ENCODE peak calls at places on chromosome 10, in seven cellular contexts. R is COR-L47, D is activated T-cell treated with anti-CD3 and anti-CD28 coated beads for 1 hour, Z is astrocyte of the hippocampus, L is GM18507, I is endothelial cell, B is Right ventricle myocardium superior. P is an unnamed sample.
A peak's percentile ranks its signal among the peaks of the same experiment; 100 is the strongest.

GRCh38 chr10:130491698-130492050 is 355.5 kb downstream of the GLRX3 start:
- DNase-seq in R (no peak), B (no peak), Z (no peak), I (no peak), D (no peak), L (no peak), P (no peak)

GRCh38 chr10:14891151-14891550 is 12.5 kb downstream of the SUV39H2 start:
- DNase-seq in R (no peak), Z (no peak), L (no peak), B (no peak), D (no peak), I (no peak), P (no peak)

GRCh38 chr10:70265032-70265689 is 18.6 kb downstream of the NPFFR1 start:
- DNase-seq in L (peak; percentile 20), D (no peak), Z (peak; percentile 29), R (peak; percentile 31), I (peak; percentile 22), B (no peak), P (peak; percentile 18)

GRCh38 chr10:49113741-49114141 is 1.6 kb downstream of the VSTM4 start:
- DNase-seq in L (no peak), I (no peak), B (no peak), R (no peak), D (no peak), Z (no peak), P (no peak)

GRCh38 chr10:116741391-116742351 is 695 bp downstream of the HSPA12A start:
- DNase-seq in Z (peak; percentile 54), L (no peak), R (no peak), B (peak; percentile 53), I (peak; percentile 25), D (no peak), P (no peak)

GRCh38 chr10:131679926-131680325 is 220.9 kb upstream of the PPP2R2D start:
- DNase-seq in B (no peak), I (no peak), R (no peak), L (no peak), D (no peak), Z (no peak), P (no peak)

GRCh38 chr10:78579586-78579985 is 489.2 kb upstream of the ZMIZ1 start:
- DNase-seq in B (no peak), I (no peak), R (no peak), D (no peak), L (no peak), Z (no peak), P (no peak)

GRCh38 chr10:75210193-75211006 is at the start of gene VDAC2:
- DNase-seq in I (peak; percentile 94), L (peak; percentile 91), B (peak; percentile 95), D (peak; percentile 92), Z (peak; percentile 96), R (peak; percentile 69), P (peak; percentile 72)

GRCh38 chr10:11715815-11716494 is 26.2 kb upstream of the ECHDC3 start:
- DNase-seq in D (no peak), B (no peak), L (no peak), Z (peak; percentile 13), I (no peak), R (no peak), P (no peak)

GRCh38 chr10:59434463-59435326 is 72.3 kb upstream of the FAM13C start:
- DNase-seq in I (no peak), Z (peak; percentile 54), B (no peak), D (no peak), L (no peak), R (no peak), P (no peak)

GRCh38 chr10:12177642-12178041 is 18.0 kb downstream of the NUDT5 start:
- DNase-seq in D (no peak), L (no peak), I (no peak), R (no peak), Z (peak; percentile 51), B (no peak), P (no peak)

GRCh38 chr10:107340345-107340744 is 175.8 kb upstream of the SORCS1 start:
- DNase-seq in R (no peak), Z (no peak), D (no peak), I (no peak), B (no peak), L (no peak), P (no peak)

GRCh38 chr10:47027812-47028260 is 116.6 kb downstream of the PTPN20 start:
- DNase-seq in R (no peak), D (no peak), Z (no peak), B (no peak), I (no peak), L (no peak), P (no peak)

GRCh38 chr10:133013478-133013877 is 71.1 kb upstream of the CFAP46 start:
- DNase-seq in Z (no peak), D (no peak), I (no peak), R (no peak), B (peak; percentile 74), L (no peak), P (no peak)

GRCh38 chr10:4693967-4694366 is 132.0 kb upstream of the AKR1E2 start:
- DNase-seq in L (no peak), R (no peak), I (no peak), D (no peak), B (no peak), Z (no peak), P (no peak)

GRCh38 chr10:63707254-63707910 is 186.2 kb downstream of the REEP3 start:
- DNase-seq in R (no peak), L (no peak), Z (peak; percentile 97), D (no peak), B (no peak), I (no peak), P (no peak)

GRCh38 chr10:120477006-120477722 is 20.1 kb downstream of the PLPP4 start:
- DNase-seq in L (no peak), Z (peak; percentile 80), B (no peak), I (no peak), D (no peak), R (no peak), P (no peak)

GRCh38 chr10:101027281-101027680 is 3.6 kb downstream of the PDZD7 start:
- DNase-seq in B (no peak), I (no peak), R (no peak), Z (no peak), L (no peak), D (no peak), P (no peak)

GRCh38 chr10:19096674-19097073 is 48.1 kb downstream of the MALRD1 start:
- DNase-seq in Z (no peak), R (no peak), D (no peak), I (no peak), B (no peak), L (no peak), P (no peak)

GRCh38 chr10:33254556-33255160 is 79.8 kb downstream of the NRP1 start:
- DNase-seq in Z (no peak), I (no peak), L (no peak), R (no peak), D (no peak), B (no peak), P (no peak)

GRCh38 chr10:129670124-129670523 is 203.1 kb downstream of the MGMT start:
- DNase-seq in D (no peak), L (no peak), B (no peak), Z (no peak), I (no peak), R (no peak), P (no peak)

GRCh38 chr10:131312261-131312801 is 810 bp upstream of the TCERG1L start:
- DNase-seq in B (no peak), R (no peak), D (no peak), Z (peak; percentile 17), I (no peak), L (no peak), P (peak; percentile 45)

GRCh38 chr10:94294168-94294567 is 68.6 kb downstream of the NOC3L start:
- DNase-seq in D (no peak), L (no peak), R (no peak), I (no peak), B (no peak), Z (no peak), P (no peak)

GRCh38 chr10:79292789-79293746 is 54.2 kb upstream of the PPIF start:
- DNase-seq in I (peak; percentile 57), D (no peak), B (peak; percentile 61), Z (peak; percentile 26), R (no peak), L (no peak), P (no peak)

GRCh38 chr10:16950686-16951681 is 133.8 kb upstream of the RSU1 start:
- DNase-seq in L (no peak), R (no peak), B (no peak), D (no peak), Z (peak; percentile 93), I (peak; percentile 42), P (no peak)

GRCh38 chr10:30178565-30178964 is 119.2 kb upstream of the JCAD start:
- DNase-seq in Z (no peak), D (no peak), R (no peak), B (no peak), L (no peak), I (no peak), P (no peak)

GRCh38 chr10:59967079-59967478 is 60.7 kb upstream of the CCDC6 start:
- DNase-seq in D (no peak), R (no peak), Z (no peak), I (no peak), B (no peak), L (no peak), P (peak; percentile 3)

GRCh38 chr10:101301111-101301731 is 52.7 kb upstream of the BTRC start:
- DNase-seq in L (no peak), Z (peak; percentile 50), R (peak; percentile 12), I (peak; percentile 69), B (no peak), D (no peak), P (peak; percentile 63)

GRCh38 chr10:104328916-104329710 is 9.2 kb downstream of the ITPRIP start:
- DNase-seq in I (peak; percentile 38), D (peak; percentile 48), Z (peak; percentile 85), L (no peak), R (peak; percentile 37), B (peak; percentile 71), P (peak; percentile 79)

GRCh38 chr10:80582561-80582960 is 44.9 kb downstream of the SH2D4B start:
- DNase-seq in L (no peak), B (no peak), R (no peak), I (no peak), D (no peak), Z (no peak), P (no peak)

GRCh38 chr10:13790196-13790595 is 203.4 kb downstream of the PRPF18 start:
- DNase-seq in L (no peak), B (no peak), D (no peak), Z (no peak), R (no peak), I (no peak), P (no peak)

GRCh38 chr10:47031251-47031952 is 120.2 kb downstream of the PTPN20 start:
- DNase-seq in R (no peak), B (peak; percentile 37), Z (peak; percentile 13), I (no peak), L (no peak), D (no peak), P (no peak)

GRCh38 chr10:119724630-119725549 is 960 bp upstream of the INPP5F start:
- DNase-seq in Z (peak; percentile 46), D (no peak), B (no peak), I (no peak), R (no peak), L (no peak), P (no peak)